ENCODE peak calls at places on chromosomes 1 and 21, in eight cellular contexts. K is left lung, G is testis, T is AG04450, W is prostate gland, V is mammary epithelial cell, U is astrocyte of the spinal cord, X is fibroblast of mammary gland. S is an unnamed sample.

GRCh38 chr1:89608627-89609338 is 24.1 kb upstream of the LRRC8C start:
- DNase-seq in G (no peak), K (no peak), W (no peak), T (no peak), X (no peak), U (no peak), V (peak; percentile 23), S (no peak)

GRCh38 chr1:23960291-23960718 is 677 bp downstream of the PNRC2 start:
- DNase-seq in V (no peak), K (no peak), G (no peak), T (no peak), W (no peak), U (peak; percentile 54), X (peak; percentile 31), S (no peak)

GRCh38 chr1:23224721-23225648 is 7.7 kb upstream of the HTR1D start:
- DNase-seq in U (peak; percentile 17), G (no peak), W (peak; percentile 41), K (no peak), V (peak; percentile 84), X (peak; percentile 24), T (no peak), S (peak; percentile 28)

GRCh38 chr1:168135982-168136708 is 585 bp downstream of the GPR161 start:
- DNase-seq in K (peak; percentile 37), T (no peak), W (no peak), G (peak; percentile 21), V (peak; percentile 48), X (peak; percentile 41), U (no peak), S (no peak)

GRCh38 chr1:228918335-228918734 is 183.1 kb downstream of the RHOU start:
- DNase-seq in U (no peak), W (no peak), G (no peak), T (no peak), X (no peak), V (no peak), K (no peak), S (no peak)

GRCh38 chr1:62237950-62238374 is 43.3 kb downstream of the L1TD1 start:
- DNase-seq in T (no peak), W (no peak), U (no peak), X (no peak), K (no peak), V (no peak), G (no peak), S (no peak)

GRCh38 chr1:97334454-97334853 is 586.4 kb downstream of the DPYD start:
- DNase-seq in T (peak; percentile 53), V (peak; percentile 19), U (peak; percentile 90), K (no peak), X (peak; percentile 78), G (no peak), W (no peak), S (peak; percentile 54)

GRCh38 chr1:6438047-6438525 is 13.5 kb downstream of the ESPN start:
- DNase-seq in G (peak; percentile 88), U (no peak), X (peak; percentile 41), W (peak; percentile 54), V (peak; percentile 58), T (no peak), K (peak; percentile 65), S (no peak)

GRCh38 chr1:63688302-63688701 is 85.5 kb upstream of the ROR1 start:
- DNase-seq in G (no peak), U (peak; percentile 59), T (no peak), V (no peak), W (no peak), K (no peak), X (peak; percentile 44), S (no peak)

GRCh38 chr1:61757945-61758344 is 15.7 kb downstream of the PATJ start:
- DNase-seq in K (no peak), G (no peak), W (no peak), U (no peak), X (peak; percentile 78), T (no peak), V (no peak), S (no peak)

GRCh38 chr1:43979528-43980254 is 681 bp downstream of the B4GALT2 start:
- DNase-seq in W (no peak), U (peak; percentile 40), T (no peak), X (peak; percentile 61), G (peak; percentile 50), K (peak; percentile 68), V (peak; percentile 53), S (no peak)

GRCh38 chr21:42189860-42190491 is 29.0 kb upstream of the ABCG1 start:
- DNase-seq in X (no peak), G (no peak), K (no peak), W (no peak), T (no peak), V (no peak), U (no peak), S (no peak)

GRCh38 chr1:205458777-205459566 is 3.1 kb upstream of the BLACAT1 start:
- DNase-seq in G (no peak), V (peak; percentile 68), X (peak; percentile 48), U (peak; percentile 72), T (no peak), K (no peak), W (no peak), S (no peak)

GRCh38 chr1:229862017-229862774 is 204.8 kb upstream of the GALNT2 start:
- DNase-seq in T (no peak), U (peak; percentile 36), V (no peak), G (peak; percentile 41), K (no peak), W (no peak), X (no peak), S (no peak)

GRCh38 chr1:69567847-69568434 is at the start of gene LRRC7:
- DNase-seq in K (no peak), G (peak; percentile 28), T (no peak), U (no peak), V (peak; percentile 32), X (no peak), W (no peak), S (no peak)

GRCh38 chr1:102186541-102186940 is 189.8 kb upstream of the OLFM3 start:
- DNase-seq in G (no peak), X (no peak), W (no peak), V (no peak), T (no peak), K (no peak), U (no peak), S (no peak)

GRCh38 chr1:61448934-61449368 is 276.0 kb downstream of the TM2D1 start:
- DNase-seq in U (peak; percentile 56), G (peak; percentile 78), K (peak; percentile 38), V (peak; percentile 77), W (peak; percentile 72), X (peak; percentile 100), T (no peak), S (no peak)

GRCh38 chr1:29324771-29325351 is 88.5 kb downstream of the PTPRU start:
- DNase-seq in U (no peak), X (no peak), T (no peak), W (no peak), V (no peak), G (peak; percentile 73), K (no peak), S (no peak)

DNA sequence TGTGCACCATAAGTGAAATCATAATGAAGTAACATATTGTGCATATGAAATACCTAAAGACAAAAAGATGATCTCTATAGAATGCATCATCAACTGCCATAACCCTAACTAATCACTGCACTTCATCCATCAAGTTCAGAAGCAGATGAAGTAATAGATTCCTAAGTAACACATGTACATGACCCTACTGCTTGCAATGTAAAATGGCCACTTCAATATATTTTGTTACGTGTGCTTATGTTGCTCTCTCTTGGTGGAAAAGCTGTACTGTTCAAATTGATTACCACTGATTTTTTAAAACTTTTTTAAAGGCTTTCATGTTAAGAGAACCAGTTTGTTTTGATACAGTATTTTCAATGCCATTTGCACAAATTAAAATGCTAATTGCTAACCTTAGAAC is 141.8 kb downstream of the TTLL7 start:
- DNase-seq in X (peak; percentile 60), W (no peak), U (peak; percentile 31), K (no peak), T (no peak), V (no peak), G (no peak), S (peak; percentile 20)
- TF ChIP-seq CTCF in X (peak; percentile 35), W (no peak), U (peak; percentile 28), K (peak; percentile 25), T (peak; percentile 4), V (peak; percentile 22), G (no peak), S (peak; percentile 33)

GRCh38 chr1:34884961-34885360 is 25.4 kb upstream of the SMIM12 start:
- DNase-seq in X (no peak), T (no peak), K (no peak), G (no peak), U (no peak), W (no peak), V (no peak), S (no peak)
- H3K4me3 ChIP-seq in X (no peak overlapping the region), T (no peak overlapping the region), K (no peak overlapping the region), G (peak overlapping the region; percentile 38), U (no peak overlapping the region), W (no peak overlapping the region), V (no peak overlapping the region), S (no peak overlapping the region)

GRCh38 chr1:154906621-154907081 is 29.9 kb downstream of the PMVK start:
- DNase-seq in W (no peak), K (no peak), V (peak; percentile 23), G (no peak), U (no peak), T (no peak), X (peak; percentile 26), S (no peak)
- TF ChIP-seq CTCF in W (no peak), K (no peak), V (peak; percentile 84), G (no peak), U (peak; percentile 26), T (peak; percentile 39), X (peak; percentile 46), S (peak; percentile 42)

GRCh38 chr21:45403825-45404725 is 890 bp upstream of the COL18A1 start:
- DNase-seq in U (peak; percentile 59), V (peak; percentile 64), T (no peak), X (peak; percentile 58), G (peak; percentile 51), W (no peak), K (peak; percentile 46), S (no peak)

GRCh38 chr21:45405271-45405818 is 380 bp downstream of the COL18A1 start:
- DNase-seq in X (peak; percentile 25), V (no peak), U (no peak), W (no peak), G (peak; percentile 48), K (no peak), T (no peak), S (no peak)

GRCh38 chr21:45405819-45406762 is 1.1 kb downstream of the COL18A1 start:
- DNase-seq in K (no peak), X (peak; percentile 45), T (no peak), U (peak; percentile 50), W (no peak), G (peak; percentile 60), V (peak; percentile 38), S (no peak)

GRCh38 chr21:45403133-45403824 is 1.7 kb upstream of the COL18A1 start:
- DNase-seq in T (no peak), U (no peak), W (no peak), K (no peak), V (peak; percentile 80), G (no peak), X (no peak), S (no peak)

DNA sequence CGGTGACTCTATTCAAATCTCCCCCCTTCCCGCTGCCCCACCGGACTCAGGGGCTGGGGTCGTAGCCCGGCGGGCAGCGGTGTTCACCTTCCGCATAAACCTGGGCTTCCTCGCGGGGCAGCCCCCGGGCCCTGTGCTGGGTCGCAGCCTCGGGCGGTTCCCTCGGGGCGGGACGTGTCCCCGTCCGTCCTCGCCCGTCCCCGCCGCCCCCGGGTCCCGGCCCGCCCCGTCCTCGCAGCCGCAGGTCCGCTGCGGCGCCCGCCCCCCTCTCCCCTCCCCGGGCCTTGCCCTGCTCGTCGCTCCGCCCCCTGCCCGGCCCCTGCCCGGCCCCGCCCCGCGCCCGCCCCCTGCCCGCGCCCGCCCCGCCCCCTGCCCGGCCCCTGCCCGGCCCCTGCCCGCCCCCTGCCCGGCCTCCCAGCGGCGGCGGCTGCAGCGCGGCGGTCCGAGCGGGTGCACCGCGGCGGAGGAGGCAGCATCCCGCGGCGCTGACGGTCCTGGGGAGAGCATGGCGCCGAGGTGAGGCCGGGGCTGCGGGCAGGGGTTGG is at the start of gene COL18A1:
- DNase-seq in X (peak; percentile 26), W (peak; percentile 51), T (no peak), V (peak; percentile 37), U (peak; percentile 33), G (peak; percentile 60), K (peak; percentile 56), S (no peak)
- H3K4me3 ChIP-seq in X (peak within 1 kb of the TSS; percentile 47), W (peak within 1 kb of the TSS; percentile 46), T (peak within 1 kb of the TSS; percentile 62), V (peak within 1 kb of the TSS; percentile 50), U (peak within 1 kb of the TSS; percentile 50), G (peak within 1 kb of the TSS; percentile 63), K (peak within 1 kb of the TSS; percentile 51), S (peak within 1 kb of the TSS; percentile 51)

S was measured in BJ.